ENCODE peak calls at places on chromosomes 5 and 9, in eight cellular contexts. Q, H, K, B, R, J, Z and U are unnamed samples.
A peak's percentile ranks its signal among the peaks of the same experiment; 100 is the strongest.

GRCh38 chr5:96321371-96321770 is 111.7 kb downstream of the PCSK1 start:
- DNase-seq in Q (no peak), H (no peak), K (no peak), B (no peak), R (no peak), J (no peak), Z (peak; percentile 40), U (no peak)

GRCh38 chr9:111481885-111482636 is 2.1 kb downstream of the ECPAS start:
- DNase-seq in Q (no peak), H (no peak), K (no peak), B (no peak), R (peak; percentile 52), J (peak; percentile 49), Z (peak; percentile 8), U (no peak)

GRCh38 chr5:97044057-97044456 is 98.4 kb downstream of the LIX1 start:
- DNase-seq in Q (no peak), H (peak; percentile 34), K (no peak), B (no peak), R (no peak), J (no peak), Z (peak; percentile 35), U (no peak)

GRCh38 chr9:93594041-93594756 is 17.8 kb downstream of the PHF2 start:
- DNase-seq in Q (no peak), H (no peak), K (no peak), B (no peak), R (no peak), J (no peak), Z (no peak), U (no peak)

GRCh38 chr5:126385509-126385908 is 37.7 kb upstream of the GRAMD2B start:
- DNase-seq in Q (no peak), H (no peak), K (no peak), B (no peak), R (no peak), J (no peak), Z (peak; percentile 41), U (no peak)

GRCh38 chr9:121235512-121235911 is 32.5 kb upstream of the GSN start:
- DNase-seq in Q (no peak), H (no peak), K (no peak), B (no peak), R (no peak), J (no peak), Z (no peak), U (no peak)

GRCh38 chr5:24208540-24209141 is 436.1 kb downstream of the CDH10 start:
- DNase-seq in Q (peak; percentile 55), H (no peak), K (no peak), B (no peak), R (no peak), J (no peak), Z (no peak), U (no peak)

GRCh38 chr5:80190960-80191359 is 64.9 kb downstream of the SERINC5 start:
- DNase-seq in Q (no peak), H (no peak), K (no peak), B (no peak), R (no peak), J (no peak), Z (no peak), U (no peak)

GRCh38 chr9:135797507-135798302 is 95.7 kb downstream of the KCNT1 start:
- DNase-seq in Q (no peak), H (peak; percentile 31), K (peak; percentile 12), B (peak; percentile 6), R (peak; percentile 62), J (no peak), Z (peak; percentile 29), U (no peak)

GRCh38 chr5:105501315-105501714 is 1938.7 kb upstream of the NUDT12 start:
- DNase-seq in Q (no peak), H (no peak), K (no peak), B (no peak), R (no peak), J (no peak), Z (no peak), U (no peak)

GRCh38 chr5:96733771-96734498 is 71.8 kb downstream of the CAST start:
- DNase-seq in Q (no peak), H (no peak), K (no peak), B (no peak), R (no peak), J (peak; percentile 71), Z (peak; percentile 98), U (no peak)

GRCh38 chr9:135906291-135907005 is 898 bp downstream of the CAMSAP1 start:
- DNase-seq in Q (peak; percentile 19), H (no peak), K (no peak), B (no peak), R (no peak), J (no peak), Z (peak; percentile 63), U (peak; percentile 12)

GRCh38 chr9:20980713-20981481 is 50.5 kb downstream of the HACD4 start:
- DNase-seq in Q (no peak), H (no peak), K (no peak), B (peak; percentile 41), R (no peak), J (peak; percentile 11), Z (no peak), U (no peak)

GRCh38 chr9:77585335-77585786 is 62.8 kb downstream of the GNA14 start:
- DNase-seq in Q (no peak), H (no peak), K (no peak), B (no peak), R (no peak), J (no peak), Z (no peak), U (no peak)

GRCh38 chr9:123360161-123361085 is 4.4 kb downstream of the CRB2 start:
- DNase-seq in Q (no peak), H (peak; percentile 75), K (no peak), B (no peak), R (peak; percentile 61), J (no peak), Z (no peak), U (no peak)